ENCODE peak calls at places on chromosomes 2 and 18, in four cellular contexts. E is K562, W is A549, S is HepG2. M is an unnamed sample.

GRCh38 chr2:41782306-41783158 is 265.3 kb upstream of the PKDCC start:
- DNase-seq in E (peak; percentile 39), S (peak; percentile 41), W (peak; percentile 56), M (no peak)

GRCh38 chr18:66603941-66604627 is at the start of gene CDH19:
- DNase-seq in W (peak; percentile 13), S (peak; percentile 0), E (no peak), M (no peak)

GRCh38 chr18:48947102-48947501 is 3.7 kb downstream of the SMAD7 start:
- DNase-seq in W (no peak), E (no peak), S (no peak), M (no peak)

GRCh38 chr18:58699551-58699950 is 28.3 kb downstream of the MALT1 start:
- DNase-seq in S (no peak), E (peak; percentile 6), W (no peak), M (no peak)

GRCh38 chr2:174764281-174765063 is at the start of gene CHRNA1:
- DNase-seq in E (no peak), S (no peak), W (no peak), M (no peak)

GRCh38 chr2:30947686-30948085 is 140.4 kb upstream of the CAPN13 start:
- DNase-seq in E (no peak), W (no peak), S (no peak), M (no peak)

GRCh38 chr2:96888082-96889011 is 18.5 kb upstream of the SEMA4C start:
- DNase-seq in W (no peak), E (no peak), S (no peak), M (no peak)

GRCh38 chr18:28159055-28159454 is 17.9 kb downstream of the CDH2 start:
- DNase-seq in E (no peak), S (no peak), W (no peak), M (no peak)

GRCh38 chr2:117308861-117309770 is 505.4 kb upstream of the DDX18 start:
- DNase-seq in W (no peak), S (no peak), E (no peak), M (no peak)

GRCh38 chr2:197078535-197078934 is 152.0 kb upstream of the PGAP1 start:
- DNase-seq in W (no peak), S (no peak), E (no peak), M (no peak)

GRCh38 chr18:45997689-45998088 is 30.6 kb upstream of the EPG5 start:
- DNase-seq in E (no peak), S (no peak), W (no peak), M (no peak)

GRCh38 chr2:232018191-232018590 is 56.7 kb downstream of the DIS3L2 start:
- DNase-seq in S (no peak), E (no peak), W (no peak), M (no peak)

GRCh38 chr2:8234757-8235374 is 447.0 kb upstream of the ID2 start:
- DNase-seq in E (no peak), W (no peak), S (no peak), M (no peak)

GRCh38 chr18:75170916-75171315 is 38.0 kb downstream of the PTGR3 start:
- DNase-seq in W (no peak), E (no peak), S (no peak), M (no peak)

GRCh38 chr2:169080250-169081035 is 11.1 kb downstream of the DHRS9 start:
- DNase-seq in S (no peak), E (no peak), W (no peak), M (no peak)

GRCh38 chr2:221435161-221435560 is 136.9 kb downstream of the EPHA4 start:
- DNase-seq in S (no peak), E (no peak), W (no peak), M (no peak)

GRCh38 chr2:120758181-120759048 is 22.7 kb downstream of the GLI2 start:
- DNase-seq in S (no peak), W (no peak), E (no peak), M (peak; percentile 21)

GRCh38 chr2:27723372-27724144 is 48.0 kb upstream of the MRPL33 start:
- DNase-seq in S (peak; percentile 75), E (peak; percentile 67), W (peak; percentile 92), M (peak; percentile 72)

GRCh38 chr2:156903335-156903734 is 354.2 kb upstream of the GALNT5 start:
- DNase-seq in S (no peak), W (no peak), E (no peak), M (no peak)

GRCh38 chr2:43251171-43251731 is 24.8 kb upstream of the ZFP36L2 start:
- DNase-seq in E (no peak), W (no peak), S (peak; percentile 46), M (no peak)

GRCh38 chr18:3692113-3692621 is 242.2 kb downstream of the TGIF1 start:
- DNase-seq in W (peak; percentile 43), E (no peak), S (peak; percentile 10), M (no peak)

GRCh38 chr2:211453311-211453894 is 897.0 kb downstream of the CPS1 start:
- DNase-seq in E (no peak), S (no peak), W (no peak), M (no peak)

DNA sequence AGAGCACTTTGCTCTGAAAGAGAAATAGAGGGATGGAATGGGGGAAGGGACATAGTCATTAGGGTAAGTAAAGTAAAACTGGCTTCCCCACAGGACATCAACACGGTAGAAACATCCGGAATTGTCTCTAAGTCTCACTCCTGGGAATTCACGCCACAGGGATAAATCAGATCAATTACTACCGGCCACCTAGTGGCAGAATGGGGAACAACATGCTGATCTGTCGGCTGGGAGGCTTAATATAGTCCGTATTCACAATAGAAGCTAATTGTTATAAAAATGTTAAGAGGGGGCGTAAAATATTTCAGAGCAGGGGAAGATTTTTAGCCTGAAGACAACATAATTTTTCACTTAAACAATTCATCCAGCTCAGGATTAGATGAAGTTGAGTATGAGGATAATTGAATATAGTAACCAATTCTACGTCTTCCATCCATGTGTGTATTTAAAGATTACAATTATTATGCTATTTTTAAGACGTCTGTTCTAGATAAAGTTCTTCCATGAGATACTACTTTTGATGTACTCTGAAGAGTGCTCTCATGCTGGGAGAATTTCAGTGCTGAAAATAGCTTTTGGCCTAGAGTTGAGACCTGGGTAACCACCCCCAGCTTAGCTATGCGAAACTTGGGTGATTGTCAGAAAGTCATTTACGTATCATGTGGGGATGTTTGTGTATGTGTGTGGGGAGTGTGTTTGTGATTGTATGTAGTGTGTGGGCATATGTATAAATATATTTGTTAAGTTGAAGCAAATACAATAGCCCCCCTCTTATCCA is 65.7 kb downstream of the LRRTM1 start:
- DNase-seq in S (peak; percentile 14), W (peak; percentile 35), E (peak; percentile 61), M (peak; percentile 69)
- TF ChIP-seq NR3C1 in S (no peak), W (no peak), E (no peak), M (no peak)

DNA sequence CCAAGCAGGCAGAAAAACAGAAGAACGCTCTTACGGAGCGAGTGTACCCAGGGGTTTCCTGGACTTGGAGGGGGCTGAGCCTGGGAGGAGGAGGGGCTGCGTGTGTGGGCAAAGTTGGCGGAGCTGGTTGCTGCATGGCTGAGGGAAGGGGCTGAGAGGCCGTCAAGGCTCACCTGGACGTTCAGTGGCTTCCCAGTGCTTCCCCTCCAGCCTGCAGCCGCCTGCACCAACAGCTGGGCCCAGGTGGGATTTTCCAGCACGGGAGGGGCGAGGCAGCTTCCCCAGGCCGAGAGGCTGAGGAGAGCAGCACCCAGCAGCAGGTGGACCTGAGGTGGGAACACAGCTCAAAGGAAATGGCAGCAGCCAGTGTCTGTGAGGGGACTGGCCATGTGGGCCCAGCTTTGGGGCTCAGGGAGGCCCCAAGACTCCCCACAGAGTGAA is 70.6 kb upstream of the CTDP1 start:
- DNase-seq in S (no peak), E (no peak), W (no peak), M (no peak)
- TF ChIP-seq NR3C1 in S (no peak), E (no peak), W (no peak), M (no peak)

GRCh38 chr2:95329891-95330822 is 33.0 kb downstream of the KCNIP3 start:
- DNase-seq in W (no peak), S (no peak), E (no peak), M (no peak)
- TF ChIP-seq NR3C1 in W (no peak), S (no peak), E (no peak), M (no peak)

GRCh38 chr2:241018051-241018891 is 19.9 kb downstream of the SNED1 start:
- DNase-seq in E (no peak), S (no peak), W (no peak), M (no peak)
- TF ChIP-seq NR3C1 in E (no peak), S (no peak), W (no peak), M (no peak)

GRCh38 chr2:36433311-36434217 is 78.0 kb downstream of the CRIM1 start:
- DNase-seq in E (no peak), S (peak; percentile 97), W (peak; percentile 76), M (no peak)
- TF ChIP-seq NR3C1 in E (no peak), S (no peak), W (no peak), M (no peak)

GRCh38 chr2:229815342-229815741 is 101.0 kb upstream of the DNER start:
- DNase-seq in W (no peak), E (no peak), S (no peak), M (no peak)

GRCh38 chr2:229810786-229811185 is 96.4 kb upstream of the DNER start:
- DNase-seq in E (no peak), W (no peak), S (no peak), M (no peak)

GRCh38 chr2:229818230-229818629 is 103.6 kb downstream of the TRIP12 start:
- DNase-seq in S (no peak), W (no peak), E (no peak), M (no peak)

GRCh38 chr2:229821353-229821752 is 100.5 kb downstream of the TRIP12 start:
- DNase-seq in S (no peak), W (no peak), E (no peak), M (no peak)

DNA sequence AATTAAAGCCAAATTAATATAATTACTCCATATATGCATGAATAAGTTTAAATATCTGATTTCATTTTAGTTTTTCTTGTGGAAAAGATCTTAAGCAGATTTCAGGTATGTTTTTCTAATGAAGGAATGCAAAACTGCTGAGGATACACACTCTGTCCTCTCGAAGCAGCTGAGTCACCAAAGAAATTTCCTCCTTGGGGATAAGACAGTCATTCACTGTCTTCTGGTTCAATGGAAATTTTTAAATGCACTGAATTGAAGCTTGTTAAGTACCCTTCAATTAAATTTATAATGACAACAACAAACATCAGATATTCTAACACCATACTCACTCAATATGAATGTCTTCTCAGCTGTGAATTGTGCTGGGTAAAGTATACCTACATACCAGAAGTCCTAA is 101.5 kb upstream of the DNER start:
- DNase-seq in S (no peak), E (no peak), W (peak; percentile 9), M (no peak)
- TF ChIP-seq NR3C1 in S (no peak), E (no peak), W (no peak), M (no peak)

GRCh38 chr18:61929881-61930640 is 37.3 kb upstream of the RNF152 start:
- DNase-seq in E (no peak), W (no peak), S (no peak), M (no peak)

GRCh38 chr18:61924550-61924949 is 31.7 kb upstream of the RNF152 start:
- DNase-seq in S (no peak), W (no peak), E (no peak), M (no peak)

GRCh38 chr18:61922435-61922834 is 29.6 kb upstream of the RNF152 start:
- DNase-seq in S (no peak), E (no peak), W (no peak), M (no peak)

GRCh38 chr18:61921621-61922235 is 28.9 kb upstream of the RNF152 start:
- DNase-seq in S (no peak), W (no peak), E (no peak), M (peak; percentile 12)

GRCh38 chr18:61926532-61926931 is 33.7 kb upstream of the RNF152 start:
- DNase-seq in S (no peak), W (no peak), E (no peak), M (no peak)
- TF ChIP-seq NR3C1 in S (no peak), W (no peak), E (no peak), M (no peak)

GRCh38 chr2:133200684-133201421 is 367.4 kb downstream of the NCKAP5 start:
- DNase-seq in W (peak; percentile 92), E (no peak), S (no peak), M (no peak)
- TF ChIP-seq NR3C1 in W (no peak), E (no peak), S (no peak), M (no peak)